ENCODE peak calls at places on chromosomes 13 and 19, in five cellular contexts. W, Y, D, P and F are unnamed samples.

GRCh38 chr13:40452741-40453665 is 213.4 kb downstream of the FOXO1 start:
- DNase-seq in W (no peak), Y (peak), D (no peak), P (no peak), F (peak)

GRCh38 chr13:71255633-71256032 is 611.4 kb downstream of the DACH1 start:
- DNase-seq in W (no peak), Y (no peak), D (no peak), P (no peak), F (no peak)

GRCh38 chr13:97327521-97328221 is 105.5 kb downstream of the MBNL2 start:
- DNase-seq in W (no peak), Y (peak), D (no peak), P (no peak), F (peak)

GRCh38 chr13:111789420-111789819 is 277.5 kb upstream of the SOX1 start:
- DNase-seq in W (no peak), Y (no peak), D (no peak), P (peak), F (no peak)

GRCh38 chr13:113032291-113032690 is 63.3 kb downstream of the MCF2L start:
- DNase-seq in W (no peak), Y (no peak), D (no peak), P (no peak), F (no peak)

GRCh38 chr19:8731428-8732169 is 10.2 kb downstream of the OR2Z1 start:
- DNase-seq in W (no peak), Y (no peak), D (no peak), P (peak), F (no peak)

GRCh38 chr19:33292595-33293254 is 9.6 kb downstream of the CEBPA start:
- DNase-seq in W (no peak), Y (peak), D (no peak), P (no peak), F (no peak)

GRCh38 chr13:49806126-49806536 is 13.6 kb upstream of the KPNA3 start:
- DNase-seq in W (no peak), Y (peak), D (no peak), P (no peak), F (peak)

GRCh38 chr19:40508739-40509260 is 42.0 kb downstream of the SPTBN4 start:
- DNase-seq in W (no peak), Y (no peak), D (no peak), P (no peak), F (no peak)

GRCh38 chr19:2116507-2116906 is 19.8 kb downstream of the IZUMO4 start:
- DNase-seq in W (no peak), Y (no peak), D (no peak), P (no peak), F (no peak)

GRCh38 chr13:58960909-58961308 is 1202.8 kb downstream of the DIAPH3 start:
- DNase-seq in W (no peak), Y (peak), D (no peak), P (no peak), F (no peak)

GRCh38 chr19:32570081-32570785 is 10.8 kb upstream of the PDCD5 start:
- DNase-seq in W (peak), Y (peak), D (peak), P (peak), F (peak)

GRCh38 chr19:6803036-6803404 is 30.5 kb downstream of the VAV1 start:
- DNase-seq in W (no peak), Y (no peak), D (no peak), P (no peak), F (no peak)

GRCh38 chr13:35857769-35858168 is 273.4 kb downstream of the DCLK1 start:
- DNase-seq in W (no peak), Y (peak), D (no peak), P (peak), F (no peak)

GRCh38 chr13:77386880-77387606 is 60.1 kb upstream of the MYCBP2 start:
- DNase-seq in W (no peak), Y (peak), D (no peak), P (no peak), F (no peak)

GRCh38 chr13:21458457-21458815 is 667 bp downstream of the ZDHHC20 start:
- DNase-seq in W (peak), Y (no peak), D (peak), P (peak), F (no peak)

GRCh38 chr19:35673121-35673804 is 6.9 kb downstream of the UPK1A start:
- DNase-seq in W (peak), Y (peak), D (no peak), P (peak), F (peak)

GRCh38 chr13:106917024-106917491 is 349.1 kb upstream of the ARGLU1 start:
- DNase-seq in W (no peak), Y (no peak), D (no peak), P (no peak), F (no peak)

GRCh38 chr19:34126966-34127365 is 45.3 kb upstream of the LSM14A start:
- DNase-seq in W (no peak), Y (no peak), D (no peak), P (no peak), F (no peak)

GRCh38 chr13:108944760-108945159 is 315.3 kb downstream of the MYO16 start:
- DNase-seq in W (no peak), Y (peak), D (no peak), P (no peak), F (no peak)